ENCODE peak calls at places on chromosome 22, in five cellular contexts. D is upper lobe of left lung, J is transverse colon, O is stomach, C is breast epithelium. I is an unnamed sample.
A peak's percentile ranks its signal among the peaks of the same experiment; 100 is the strongest.

GRCh38 chr22:45206233-45206632 is 34.5 kb downstream of the KIAA0930 start:
- DNase-seq in D (no peak), J (no peak), O (no peak), C (no peak), I (peak; percentile 2)

GRCh38 chr22:27436591-27436990 is 365.0 kb downstream of the MN1 start:
- DNase-seq in D (no peak), J (no peak), O (no peak), C (no peak), I (no peak)

GRCh38 chr22:24985824-24986214 is 33.3 kb downstream of the KIAA1671 start:
- DNase-seq in D (no peak), J (no peak), O (no peak), C (no peak), I (no peak)

GRCh38 chr22:27387561-27387960 is 414.0 kb downstream of the MN1 start:
- DNase-seq in D (no peak), J (no peak), O (no peak), C (no peak), I (no peak)

GRCh38 chr22:27057717-27058116 is 400.3 kb downstream of the MIAT start:
- DNase-seq in D (no peak), J (no peak), O (no peak), C (no peak), I (no peak)

GRCh38 chr22:38462960-38463784 is 4.7 kb upstream of the KDELR3 start:
- DNase-seq in D (peak; percentile 79), J (no peak), O (no peak), C (no peak), I (no peak)

GRCh38 chr22:41939981-41940852 is 6.7 kb downstream of the CENPM start:
- DNase-seq in D (no peak), J (peak; percentile 94), O (peak; percentile 83), C (peak; percentile 80), I (no peak)

GRCh38 chr22:40898850-40899357 is 37.0 kb upstream of the DNAJB7 start:
- DNase-seq in D (no peak), J (no peak), O (no peak), C (no peak), I (no peak)

GRCh38 chr22:27881404-27881803 is 37.7 kb downstream of the PITPNB start:
- DNase-seq in D (no peak), J (peak; percentile 35), O (peak; percentile 40), C (peak; percentile 46), I (peak; percentile 85)

GRCh38 chr22:28541137-28541536 is 138.5 kb downstream of the TTC28 start:
- DNase-seq in D (no peak), J (no peak), O (no peak), C (no peak), I (no peak)

GRCh38 chr22:11253000-11253511 is 4274.9 kb upstream of the OR11H1 start:
- DNase-seq in D (peak; percentile 80), J (no peak), O (no peak), C (no peak), I (peak; percentile 52)

GRCh38 chr22:29167032-29167911 is 38.4 kb upstream of the EMID1 start:
- DNase-seq in D (no peak), J (no peak), O (no peak), C (no peak), I (peak; percentile 41)

GRCh38 chr22:27798526-27799333 is 2.8 kb downstream of the MN1 start:
- DNase-seq in D (peak; percentile 82), J (no peak), O (no peak), C (no peak), I (no peak)

GRCh38 chr22:37187552-37187890 is 526 bp downstream of the C1QTNF6 start:
- DNase-seq in D (no peak), J (peak; percentile 55), O (peak; percentile 38), C (no peak), I (no peak)

GRCh38 chr22:37184816-37185541 is 3.1 kb downstream of the C1QTNF6 start:
- DNase-seq in D (no peak), J (no peak), O (no peak), C (no peak), I (no peak)

GRCh38 chr22:37186997-37187522 is 987 bp downstream of the C1QTNF6 start:
- DNase-seq in D (no peak), J (no peak), O (no peak), C (no peak), I (peak; percentile 48)

GRCh38 chr22:37185646-37186227 is 2.3 kb downstream of the C1QTNF6 start:
- DNase-seq in D (no peak), J (no peak), O (no peak), C (no peak), I (peak; percentile 55)

DNA sequence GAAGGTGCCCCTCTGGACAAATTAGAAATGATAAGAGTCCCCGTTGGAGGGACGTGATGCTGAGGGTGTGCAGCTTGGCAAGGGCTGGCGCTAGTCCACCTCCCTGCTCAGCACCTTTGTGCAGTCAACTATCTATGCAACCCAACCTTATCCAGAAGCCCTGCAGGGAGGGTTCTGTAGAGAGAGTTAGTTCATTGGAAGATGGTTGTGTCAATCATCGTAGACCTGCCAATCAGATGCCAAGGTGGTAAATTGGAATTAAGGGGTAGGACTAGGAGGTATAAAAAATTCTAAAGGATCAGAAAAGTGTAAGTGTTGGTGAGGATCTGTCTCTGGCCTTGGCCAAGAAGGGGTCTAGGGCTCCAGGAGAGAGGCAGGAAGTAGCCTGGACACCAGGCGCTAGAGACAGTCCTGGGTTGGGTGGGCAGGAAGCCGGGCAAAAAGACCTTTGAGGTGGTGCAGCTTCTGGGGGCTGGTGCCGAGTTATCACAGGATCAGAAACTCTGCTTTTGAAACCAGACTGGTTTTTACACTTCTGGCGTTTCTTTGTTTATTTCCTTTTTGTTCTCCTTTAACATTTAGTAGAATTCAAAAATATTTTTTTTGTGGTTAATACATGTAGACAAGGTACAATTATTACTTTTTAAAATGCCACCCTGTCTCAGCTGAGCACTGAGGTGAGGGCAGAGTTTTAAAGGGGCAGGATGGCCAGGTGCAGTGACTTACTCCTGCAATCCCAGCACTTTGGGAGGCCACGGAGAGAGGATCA is 1.6 kb downstream of the C1QTNF6 start:
- DNase-seq in D (no peak), J (no peak), O (no peak), C (no peak), I (peak; percentile 43)
- TF ChIP-seq POLR2AphosphoS5 in D (no peak), J (no peak), O (peak; percentile 4), C (no peak), I (no peak)

DNA sequence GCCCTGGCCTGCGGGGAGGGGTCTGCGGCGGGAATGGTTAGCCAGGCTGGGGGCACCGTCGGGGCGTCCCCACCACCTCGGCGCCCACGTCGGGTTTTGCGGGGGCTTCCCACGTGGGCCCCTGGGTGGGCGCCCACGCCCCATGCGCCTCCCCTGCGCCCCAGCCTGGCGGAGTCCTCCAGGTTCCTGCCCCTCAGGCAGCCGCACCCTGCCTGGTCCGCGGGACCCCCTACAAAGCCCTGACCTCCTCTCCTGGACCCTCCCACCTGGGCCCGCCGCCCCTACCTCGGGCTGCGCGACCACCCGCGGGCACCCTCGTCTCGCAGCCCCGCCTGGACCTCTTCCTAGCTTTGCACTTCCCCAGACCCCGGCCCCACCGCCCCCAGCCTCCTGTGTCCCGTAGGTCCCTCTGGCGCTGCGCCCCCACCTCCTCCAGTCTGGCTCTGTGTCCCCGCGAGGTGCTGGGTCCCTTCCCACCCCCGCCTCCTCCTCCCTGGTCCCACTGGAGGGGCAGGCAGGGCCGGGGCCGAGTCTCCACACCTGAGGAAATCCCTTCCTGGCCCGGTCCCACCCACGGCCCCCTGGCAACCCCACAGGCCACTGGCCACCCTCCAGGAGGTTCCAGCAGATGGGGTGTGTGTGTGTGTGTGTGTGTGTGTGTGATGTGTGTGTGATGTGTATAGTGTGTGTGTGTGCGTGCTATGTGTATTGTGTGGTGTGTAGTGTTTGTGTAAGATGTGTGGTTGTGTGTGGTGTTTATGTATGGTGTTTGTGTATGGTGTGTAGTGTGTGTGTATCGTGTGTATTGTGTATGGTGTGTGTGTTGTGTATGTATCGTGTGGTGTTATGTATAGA is 11.8 kb downstream of the PIM3 start:
- DNase-seq in D (peak; percentile 83), J (no peak), O (peak; percentile 42), C (peak; percentile 34), I (peak; percentile 70)
- H3K4me1 ChIP-seq in D (peaks cover 37% of the 10 kb centered on the region), J (peaks cover 35% of the 10 kb centered on the region), O (peaks cover 63% of the 10 kb centered on the region), C (peaks cover 18% of the 10 kb centered on the region), I (peaks cover 33% of the 10 kb centered on the region)

GRCh38 chr22:46659791-46660186 is 39.6 kb downstream of the GRAMD4 start:
- DNase-seq in D (peak; percentile 44), J (no peak), O (no peak), C (no peak), I (no peak)

GRCh38 chr22:46657655-46657953 is 37.4 kb downstream of the GRAMD4 start:
- DNase-seq in D (peak; percentile 70), J (no peak), O (no peak), C (no peak), I (no peak)

GRCh38 chr22:46656856-46657654 is 36.9 kb downstream of the GRAMD4 start:
- DNase-seq in D (peak; percentile 38), J (no peak), O (no peak), C (no peak), I (no peak)

GRCh38 chr22:46659059-46659790 is 39.0 kb downstream of the GRAMD4 start:
- DNase-seq in D (no peak), J (no peak), O (no peak), C (no peak), I (no peak)

DNA sequence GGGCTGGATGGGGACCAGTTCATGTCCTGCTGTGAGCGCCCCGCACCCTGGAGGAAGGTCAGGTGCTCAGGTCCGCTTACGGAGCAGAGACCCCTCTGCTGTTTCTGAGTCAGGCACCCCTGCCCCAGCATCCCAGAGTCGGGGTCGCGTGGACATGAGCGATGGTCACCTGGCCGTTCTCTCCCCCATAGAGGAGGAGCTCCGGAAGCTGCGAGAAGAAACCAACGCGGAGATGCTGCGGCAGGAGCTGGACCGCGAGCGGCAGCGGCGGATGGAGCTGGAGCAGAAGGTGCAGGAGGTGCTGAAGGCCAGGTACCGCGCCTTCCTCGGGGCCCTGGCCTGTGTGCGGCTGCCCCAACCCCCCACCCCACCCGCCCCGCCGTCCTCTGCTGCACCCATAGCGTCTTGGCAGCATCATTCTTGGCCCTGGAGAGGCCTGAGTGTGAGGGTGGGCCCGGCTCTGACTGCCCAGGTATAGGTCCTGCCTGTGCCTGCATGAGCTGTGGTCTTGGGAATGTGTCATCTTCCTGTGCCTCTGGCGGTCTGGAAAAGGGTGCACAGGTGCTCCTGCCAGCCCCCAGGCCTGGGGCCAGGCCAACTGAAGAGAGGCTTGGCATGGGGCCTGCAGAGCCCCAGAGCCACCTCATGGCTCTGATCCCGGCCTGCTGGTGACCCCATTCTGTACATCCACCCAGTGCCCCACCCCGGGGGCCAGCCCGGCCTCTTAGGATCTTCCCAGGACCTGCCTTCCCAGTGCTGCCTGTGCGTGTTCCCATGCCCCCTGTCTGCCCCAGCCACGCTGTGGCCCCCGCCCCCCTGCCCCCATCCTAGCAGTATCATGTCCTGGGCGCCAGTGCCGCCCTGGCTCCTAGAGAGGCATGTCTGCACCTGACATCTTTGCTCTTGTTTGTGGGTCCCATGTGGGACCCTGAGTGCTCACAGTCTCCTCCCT is 38.1 kb downstream of the GRAMD4 start:
- DNase-seq in D (peak; percentile 68), J (no peak), O (no peak), C (no peak), I (no peak)
- TF ChIP-seq POLR2AphosphoS5 in D (no peak), J (no peak), O (no peak), C (no peak), I (no peak)

DNA sequence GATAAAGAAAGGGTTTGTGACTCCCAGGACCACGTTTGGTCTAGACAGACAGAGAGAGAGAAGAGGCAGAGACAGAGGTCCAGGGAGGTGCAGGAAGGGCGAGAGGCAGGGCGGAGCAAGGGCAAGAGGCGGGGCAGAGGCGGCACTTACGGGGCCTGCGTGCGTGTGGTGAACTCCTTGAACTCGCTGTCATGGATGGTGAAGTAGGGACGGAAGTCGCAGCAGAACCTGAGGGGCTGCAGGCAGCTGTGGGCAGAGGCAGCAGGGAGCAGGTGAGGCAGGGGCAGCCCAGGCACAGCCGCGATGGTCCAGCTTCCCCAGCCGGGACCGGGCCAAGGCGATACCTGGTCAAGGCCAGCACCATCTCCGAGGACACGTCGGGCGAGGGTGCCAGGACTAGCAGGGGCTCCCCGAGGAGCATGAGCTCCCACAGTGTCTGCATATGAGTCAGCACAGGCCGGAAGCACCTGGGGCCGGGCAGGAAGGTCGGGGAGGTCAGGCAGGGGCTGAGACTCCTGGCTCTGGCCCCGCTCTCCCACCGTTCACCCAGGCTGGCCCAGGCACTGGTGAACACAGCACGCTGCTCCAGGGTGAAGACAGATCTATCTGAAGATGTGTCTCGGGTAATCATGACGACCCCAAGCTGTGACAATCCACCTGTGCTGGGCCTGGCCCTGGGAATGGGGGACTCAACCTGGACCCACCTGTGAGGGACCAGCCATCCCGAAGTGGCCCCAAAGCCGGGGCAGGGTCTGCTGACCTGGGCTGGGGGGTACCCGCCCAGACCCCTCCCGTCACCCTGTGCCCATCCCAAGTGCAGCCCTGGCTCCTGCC is 7.2 kb upstream of the PLXNB2 start:
- DNase-seq in D (peak; percentile 91), J (peak; percentile 89), O (peak; percentile 54), C (no peak), I (no peak)
- H3K4me1 ChIP-seq in D (peaks cover 21% of the 10 kb centered on the region), J (peaks cover 14% of the 10 kb centered on the region), O (peaks cover 17% of the 10 kb centered on the region), C (no peaks in the 10 kb centered on the region), I (no peaks in the 10 kb centered on the region)